ENCODE peak calls at places on chromosome 20, in four cellular contexts. Z is A549, X is GM12865, Y is body of pancreas. I is an unnamed sample.

GRCh38 chr20:23047738-23048214 is 1.7 kb downstream of the THBD start:
- DNase-seq in X (no peak), Z (peak; percentile 71), Y (no peak), I (no peak)

GRCh38 chr20:21513181-21513663 is 642 bp downstream of the NKX2-2 start:
- DNase-seq in Z (no peak), X (no peak), Y (no peak), I (no peak)

GRCh38 chr20:19348582-19348981 is 136.1 kb downstream of the SLC24A3 start:
- DNase-seq in X (no peak), Z (no peak), Y (no peak), I (no peak)

GRCh38 chr20:15475483-15475882 is 1097.8 kb downstream of the KIF16B start:
- DNase-seq in Y (no peak), X (peak; percentile 53), Z (no peak), I (no peak)

GRCh38 chr20:46438156-46438750 is 31.8 kb upstream of the ELMO2 start:
- DNase-seq in Z (peak; percentile 50), X (peak; percentile 35), Y (no peak), I (peak; percentile 36)

GRCh38 chr20:888057-888456 is 28.1 kb downstream of the ANGPT4 start:
- DNase-seq in Z (no peak), Y (no peak), X (no peak), I (no peak)

GRCh38 chr20:61806995-61807394 is 258.7 kb downstream of the TAF4 start:
- DNase-seq in Z (no peak), Y (no peak), X (no peak), I (no peak)

GRCh38 chr20:37807901-37808751 is 94.8 kb upstream of the VSTM2L start:
- DNase-seq in X (no peak), Z (no peak), Y (no peak), I (no peak)

DNA sequence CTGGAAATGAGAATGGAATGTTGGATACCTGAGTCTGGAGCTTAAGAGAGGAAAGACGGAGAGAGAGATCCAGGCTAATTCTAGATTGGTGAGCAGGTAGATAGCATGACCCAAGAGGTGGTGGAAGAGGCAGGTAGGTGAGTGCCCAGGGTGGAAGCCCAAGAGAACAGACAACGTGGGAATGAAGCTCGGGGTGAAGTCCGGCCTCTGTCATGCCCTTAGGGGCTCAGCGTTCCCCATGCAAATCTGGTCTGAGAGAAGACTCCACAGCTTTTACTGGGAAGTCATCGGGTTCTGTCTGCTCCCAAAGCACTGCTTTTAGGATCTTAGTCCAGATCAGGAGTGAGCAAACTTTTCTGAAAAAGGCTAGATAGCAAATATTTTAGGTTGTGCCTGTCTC is 3.6 kb downstream of the NELFCD start:
- DNase-seq in Z (no peak), X (no peak), Y (no peak), I (no peak)
- H3K4me3 ChIP-seq in Z (no peak overlapping the region), X (no peak overlapping the region), Y (no peak overlapping the region), I (no peak overlapping the region)

DNA sequence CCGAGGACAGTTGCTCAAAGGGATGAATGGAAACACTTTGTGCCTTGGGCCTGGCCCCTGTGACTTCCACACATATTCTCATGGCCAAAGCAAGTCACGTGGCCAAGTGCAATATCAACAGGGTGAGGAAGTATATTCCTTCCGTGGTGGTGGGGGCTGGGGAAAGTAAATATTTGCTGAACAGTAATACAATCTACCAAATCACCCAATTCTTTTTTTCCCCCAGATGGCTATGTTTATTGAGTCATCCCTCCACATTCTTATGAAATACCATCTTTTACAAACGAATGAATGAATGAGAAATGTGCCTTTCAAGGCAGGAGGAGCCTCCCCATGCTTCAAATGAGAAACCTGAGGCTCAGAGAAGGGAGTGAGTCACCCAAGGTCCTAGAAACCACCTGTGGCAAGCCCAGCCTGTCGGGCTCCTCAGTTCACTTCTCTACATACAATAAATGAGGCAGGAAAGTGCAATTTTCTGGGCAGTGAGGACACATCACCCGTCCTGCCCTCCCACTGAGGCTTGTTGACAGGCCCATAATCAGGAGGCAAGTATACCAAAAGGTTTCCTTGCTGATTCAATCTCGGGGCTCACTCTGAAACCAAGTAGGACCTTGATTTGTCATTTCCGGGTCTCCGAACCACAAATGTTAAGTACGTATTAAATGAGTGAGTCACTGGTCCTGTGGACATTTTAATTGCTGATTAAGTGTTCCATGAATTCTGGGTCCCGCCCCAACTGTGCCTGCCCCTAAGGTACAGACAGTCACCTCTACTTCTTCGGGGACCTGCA is 25.3 kb upstream of the TOP1 start:
- DNase-seq in X (no peak), Z (peak; percentile 92), Y (peak; percentile 74), I (no peak)
- H3K4me3 ChIP-seq in X (no peak overlapping the region), Z (no peak overlapping the region), Y (no peak overlapping the region), I (no peak overlapping the region)

DNA sequence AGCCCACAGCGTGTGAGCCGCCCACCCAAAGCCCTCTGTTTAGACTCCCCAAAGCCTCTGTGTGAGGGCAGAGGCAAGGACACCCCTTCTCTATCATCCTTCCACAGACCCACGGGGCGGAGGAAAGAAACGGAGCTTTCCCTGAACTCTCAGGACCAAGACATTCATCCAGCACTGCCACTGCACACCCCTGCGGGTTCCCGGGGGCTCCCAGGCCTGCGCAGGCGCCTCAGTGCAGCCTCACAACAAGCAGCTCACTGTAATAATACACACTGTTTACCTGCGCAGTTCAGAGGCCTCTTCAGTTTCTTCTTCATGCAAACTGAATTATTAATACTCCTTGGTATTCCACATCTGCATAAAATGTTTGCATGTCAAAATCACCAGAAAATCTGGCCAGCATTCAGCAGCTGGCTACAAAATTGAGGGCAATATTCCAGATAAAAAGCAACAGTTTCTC is 45.6 kb downstream of the NINL start:
- DNase-seq in Z (no peak), Y (no peak), X (no peak), I (no peak)
- H3K4me3 ChIP-seq in Z (no peak overlapping the region), Y (no peak overlapping the region), X (no peak overlapping the region), I (no peak overlapping the region)

GRCh38 chr20:50817776-50818172 is 22.9 kb downstream of the BCAS4 start:
- DNase-seq in Z (no peak), Y (no peak), X (peak; percentile 53), I (no peak)
- H3K4me3 ChIP-seq in Z (no peak overlapping the region), Y (no peak overlapping the region), X (peak overlapping the region; percentile 53), I (no peak overlapping the region)

DNA sequence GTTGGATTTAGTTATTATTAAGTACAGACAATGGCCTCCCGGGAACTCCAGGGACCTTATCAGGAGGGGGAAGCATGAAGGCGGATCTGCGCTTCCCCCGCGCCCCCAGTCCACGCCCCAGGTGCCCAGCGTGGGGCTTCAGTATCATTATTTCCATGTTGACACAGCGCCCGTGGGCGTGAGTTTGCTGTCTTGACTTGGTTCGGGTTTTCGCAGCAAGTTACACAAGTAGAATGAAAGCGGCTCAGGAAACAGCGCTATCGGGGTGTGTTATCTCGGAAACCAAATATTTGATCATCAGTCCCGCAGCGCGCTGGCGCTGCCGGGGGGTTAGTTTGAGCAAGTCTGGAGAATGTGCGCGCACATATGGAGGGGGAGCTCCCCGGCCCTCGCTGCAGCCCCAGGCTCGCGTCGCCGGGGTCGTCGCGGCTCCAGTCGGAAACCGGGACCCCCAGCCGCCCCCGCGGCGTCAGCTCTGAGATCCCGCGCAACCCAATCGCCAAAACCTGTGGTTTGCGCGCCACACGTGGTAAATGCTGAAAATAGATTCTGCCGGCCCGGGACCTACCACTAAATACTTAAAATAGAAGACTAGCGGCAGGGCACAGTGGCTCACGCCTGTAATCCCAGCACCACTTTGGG is 2.2 kb downstream of the BMP7 start:
- DNase-seq in X (no peak), Z (no peak), Y (peak; percentile 15), I (no peak)
- H3K4me3 ChIP-seq in X (no peak overlapping the region), Z (peak overlapping the region; percentile 47), Y (no peak overlapping the region), I (no peak overlapping the region)

GRCh38 chr20:64047046-64047389 is 2.4 kb downstream of the SOX18 start:
- DNase-seq in X (no peak), Z (no peak), Y (no peak), I (no peak)
- H3K4me3 ChIP-seq in X (no peak overlapping the region), Z (no peak overlapping the region), Y (no peak overlapping the region), I (no peak overlapping the region)

DNA sequence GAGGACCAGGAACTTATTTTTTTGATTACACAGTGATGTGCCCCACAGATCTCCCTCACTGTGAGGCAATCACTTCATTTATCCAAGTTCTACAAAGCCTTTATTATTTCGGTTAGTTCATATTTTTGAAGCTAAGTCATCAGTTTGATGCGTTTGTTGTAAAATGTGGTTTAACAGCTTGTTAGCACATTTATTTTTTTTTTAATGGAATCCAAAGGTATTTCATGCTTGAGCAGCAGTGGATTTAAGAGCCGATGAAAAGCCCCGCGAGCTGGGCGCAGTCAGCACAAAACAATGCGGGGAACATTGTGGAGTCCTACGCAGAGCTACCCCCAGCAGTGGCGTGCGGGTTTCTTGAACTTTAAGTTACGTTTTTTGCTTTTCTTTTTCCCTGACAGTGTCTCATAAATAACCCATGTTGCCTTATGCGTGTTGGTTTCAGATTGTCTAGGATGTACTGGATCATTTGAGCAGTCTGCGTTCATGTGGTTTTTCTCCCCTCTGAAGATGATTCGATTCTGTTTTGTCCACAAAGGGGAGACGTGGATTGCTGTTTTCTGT is 233.6 kb upstream of the BMP2 start:
- DNase-seq in X (no peak), Z (no peak), Y (no peak), I (no peak)
- H3K4me3 ChIP-seq in X (no peak overlapping the region), Z (no peak overlapping the region), Y (no peak overlapping the region), I (no peak overlapping the region)

GRCh38 chr20:3786665-3787639 is at the start of gene CENPB:
- DNase-seq in X (peak; percentile 94), Y (peak; percentile 92), Z (peak; percentile 91), I (peak; percentile 71)

GRCh38 chr20:3784863-3785239 is 1.7 kb downstream of the CENPB start:
- DNase-seq in Z (no peak), Y (no peak), X (no peak), I (no peak)

GRCh38 chr20:3784226-3784853 is 2.2 kb downstream of the CENPB start:
- DNase-seq in Y (no peak), X (no peak), Z (no peak), I (no peak)

GRCh38 chr20:3786126-3786484 is 435 bp downstream of the CENPB start:
- DNase-seq in Y (peak; percentile 61), Z (peak; percentile 80), X (peak; percentile 73), I (no peak)

GRCh38 chr20:3785240-3786125 is 1.1 kb downstream of the CENPB start:
- DNase-seq in Z (no peak), Y (no peak), X (no peak), I (no peak)
- H3K4me3 ChIP-seq in Z (peak overlapping the region; percentile 86), Y (peak overlapping the region; percentile 38), X (peak overlapping the region; percentile 82), I (peak overlapping the region; percentile 62)

GRCh38 chr20:31547017-31547675 is 32.9 kb downstream of the HM13 start:
- DNase-seq in Y (peak; percentile 82), X (peak; percentile 91), Z (no peak), I (peak; percentile 88)
- H3K4me3 ChIP-seq in Y (no peak overlapping the region), X (peak overlapping the region; percentile 71), Z (no peak overlapping the region), I (peak overlapping the region; percentile 81)

I was measured in Jurkat, Clone E6-1.